ENCODE peak calls at places on chromosomes 11 and 22, in nine cellular contexts. W is body of pancreas, A is H1, V is heart left ventricle, X is Peyer's patch, K is tibial nerve, L is esophagus squamous epithelium, F is IMR-90, M is A549. S is an unnamed sample.

GRCh38 chr11:61512435-61512834 is 3.9 kb downstream of the LRRC10B start:
- DNase-seq in A (no peak), X (no peak), L (no peak), F (no peak), W (no peak), K (no peak), V (no peak), M (no peak), S (no peak)

GRCh38 chr22:50255607-50256006 is 4.5 kb upstream of the HDAC10 start:
- DNase-seq in X (no peak), L (no peak), F (no peak), V (no peak), W (no peak), M (no peak), A (no peak), K (no peak), S (no peak)

GRCh38 chr11:13140873-13141655 is 131.9 kb downstream of the RASSF10 start:
- DNase-seq in V (no peak), K (no peak), W (peak; percentile 28), L (no peak), A (no peak), F (peak; percentile 38), X (no peak), M (no peak), S (peak; percentile 44)

GRCh38 chr22:43777204-43777671 is 34.9 kb downstream of the EFCAB6 start:
- DNase-seq in L (no peak), W (no peak), X (no peak), V (no peak), K (no peak), M (peak; percentile 10), A (no peak), F (peak; percentile 91), S (no peak)

GRCh38 chr11:62689421-62690183 is at the start of gene LRRN4CL:
- DNase-seq in F (peak; percentile 86), K (peak; percentile 79), X (peak; percentile 80), V (peak; percentile 88), L (no peak), A (no peak), M (no peak), W (peak; percentile 42), S (no peak)

GRCh38 chr11:5690216-5690615 is 626 bp downstream of the TRIM22 start:
- DNase-seq in V (no peak), L (no peak), W (no peak), K (no peak), M (no peak), A (no peak), F (peak; percentile 40), X (no peak), S (no peak)

GRCh38 chr11:105609341-105609781 is 512 bp upstream of the GRIA4 start:
- DNase-seq in W (peak; percentile 20), V (no peak), K (no peak), M (no peak), L (no peak), F (peak; percentile 17), A (no peak), X (peak; percentile 56), S (no peak)

GRCh38 chr11:118224512-118225180 is at the start of gene JAML:
- DNase-seq in W (no peak), X (peak; percentile 86), F (no peak), L (no peak), A (no peak), K (no peak), V (no peak), M (no peak), S (no peak)

GRCh38 chr11:18010977-18011586 is 1.8 kb downstream of the SERGEF start:
- DNase-seq in A (no peak), K (no peak), F (no peak), L (no peak), M (no peak), W (no peak), V (no peak), X (no peak), S (no peak)

GRCh38 chr11:18012906-18013781 is at the start of gene SERGEF:
- DNase-seq in M (peak; percentile 89), W (peak; percentile 98), F (peak; percentile 84), X (peak; percentile 99), L (peak; percentile 78), A (peak; percentile 72), V (peak; percentile 95), K (peak; percentile 85), S (peak; percentile 98)

GRCh38 chr11:18012314-18012905 is 437 bp downstream of the SERGEF start:
- DNase-seq in F (peak; percentile 13), A (no peak), V (peak; percentile 38), W (peak; percentile 26), K (no peak), L (no peak), X (peak; percentile 53), M (peak; percentile 20), S (peak; percentile 42)

GRCh38 chr11:18010271-18010670 is 2.6 kb downstream of the SERGEF start:
- DNase-seq in W (no peak), X (no peak), K (no peak), F (no peak), L (no peak), A (no peak), V (no peak), M (peak; percentile 16), S (no peak)

DNA sequence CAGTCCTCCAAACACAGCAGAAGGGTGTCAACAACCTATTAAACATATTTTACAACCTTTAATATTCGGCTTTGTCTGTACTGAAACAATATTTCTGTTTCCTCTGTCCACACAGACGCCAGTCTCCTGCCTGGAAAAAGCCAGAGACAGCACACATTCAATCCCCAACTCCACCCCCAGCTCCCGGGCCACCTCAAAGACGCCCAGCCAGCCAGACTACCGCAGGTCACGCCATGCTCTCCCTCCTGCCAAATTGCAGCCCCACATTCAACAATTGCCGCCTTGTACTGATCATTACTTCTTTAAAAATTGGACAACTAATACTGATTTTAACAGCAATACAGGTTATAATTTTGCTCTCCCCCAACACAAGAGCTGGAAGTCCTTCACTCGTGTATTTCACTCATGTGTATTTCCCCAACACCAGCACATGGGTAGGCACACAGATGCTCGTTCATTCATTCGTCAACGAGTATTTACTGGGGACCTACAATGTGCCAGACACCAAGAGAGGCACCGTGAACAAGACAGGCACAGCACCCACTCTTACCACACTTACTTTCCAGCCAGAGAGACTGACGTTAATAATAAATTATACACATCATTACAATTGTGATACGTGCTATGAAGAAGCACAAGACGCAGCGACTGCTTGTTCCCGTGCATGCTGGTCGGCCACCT is 1.1 kb downstream of the SERGEF start:
- DNase-seq in F (no peak), M (no peak), K (no peak), X (no peak), V (peak; percentile 19), W (no peak), A (no peak), L (no peak), S (no peak)
- TF ChIP-seq POLR2A in F (no peak), M (no peak), K (no peak), X (no peak), V (no peak), W (no peak), A (no peak), L (no peak), S (no peak)

GRCh38 chr22:20549232-20549841 is 41.9 kb downstream of the MED15 start:
- DNase-seq in L (no peak), M (no peak), W (no peak), F (no peak), K (no peak), V (no peak), A (no peak), X (peak; percentile 78), S (peak; percentile 59)

GRCh38 chr22:20546541-20546950 is 39.1 kb downstream of the MED15 start:
- DNase-seq in W (no peak), X (no peak), A (no peak), K (no peak), V (no peak), L (no peak), M (no peak), F (no peak), S (peak; percentile 27)

GRCh38 chr22:20548806-20549205 is 41.4 kb downstream of the MED15 start:
- DNase-seq in X (no peak), V (no peak), F (no peak), M (no peak), A (no peak), K (no peak), L (no peak), W (no peak), S (no peak)

GRCh38 chr22:20545681-20546521 is 38.5 kb downstream of the MED15 start:
- DNase-seq in A (no peak), L (no peak), W (no peak), M (no peak), K (no peak), V (no peak), F (no peak), X (no peak), S (no peak)

GRCh38 chr22:20547029-20547428 is 39.6 kb downstream of the MED15 start:
- DNase-seq in K (no peak), F (no peak), M (no peak), A (no peak), L (no peak), W (no peak), X (no peak), V (no peak), S (no peak)
- H3K4me1 ChIP-seq in K (no peaks in the 10 kb centered on the region), F (peaks cover 38% of the 10 kb centered on the region), M (peaks cover under 1% of the 10 kb centered on the region), A (peaks cover 6% of the 10 kb centered on the region), L (peaks cover 14% of the 10 kb centered on the region), W (peaks cover 11% of the 10 kb centered on the region), X (peaks cover 25% of the 10 kb centered on the region), V (peaks cover 46% of the 10 kb centered on the region), S (peaks cover 47% of the 10 kb centered on the region)

GRCh38 chr11:125071831-125072209 is 8.7 kb downstream of the SLC37A2 start:
- DNase-seq in M (no peak), K (no peak), F (no peak), W (no peak), A (no peak), X (no peak), L (no peak), V (no peak), S (no peak)

GRCh38 chr11:125072961-125073590 is 10.0 kb downstream of the SLC37A2 start:
- DNase-seq in F (no peak), L (no peak), X (no peak), M (no peak), K (no peak), A (no peak), V (no peak), W (no peak), S (peak; percentile 1)

GRCh38 chr11:125073616-125074483 is 10.7 kb downstream of the SLC37A2 start:
- DNase-seq in V (no peak), A (no peak), L (no peak), K (no peak), X (no peak), W (no peak), M (no peak), F (no peak), S (no peak)

GRCh38 chr11:125071408-125071807 is 8.3 kb downstream of the SLC37A2 start:
- DNase-seq in M (no peak), F (no peak), V (no peak), A (no peak), L (no peak), X (no peak), K (no peak), W (no peak), S (no peak)

GRCh38 chr11:125072210-125072960 is 9.3 kb downstream of the SLC37A2 start:
- DNase-seq in F (no peak), W (no peak), V (no peak), K (no peak), X (peak; percentile 83), M (no peak), A (no peak), L (no peak), S (no peak)
- TF ChIP-seq POLR2A in F (no peak), W (no peak), V (no peak), K (no peak), X (no peak), M (no peak), A (no peak), L (no peak), S (no peak)

DNA sequence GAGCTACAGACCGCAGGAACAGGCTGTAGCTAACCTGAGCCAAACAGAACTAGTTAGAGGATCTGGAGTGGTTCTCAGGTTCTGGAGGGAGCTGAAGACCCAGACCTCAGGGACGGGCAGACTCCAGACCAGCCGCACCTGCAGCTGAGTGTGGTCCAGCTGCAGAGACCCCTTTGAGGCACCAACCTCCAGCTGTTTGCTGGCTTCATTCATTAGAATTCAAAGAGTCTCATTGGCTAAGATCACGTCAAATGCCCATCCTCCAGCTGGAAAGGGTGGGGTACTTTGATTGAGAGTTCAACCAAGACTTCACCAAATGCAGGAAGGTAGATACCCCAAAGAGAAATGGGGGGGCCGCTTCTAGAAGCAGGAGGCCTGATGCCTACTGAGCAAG is 13.4 kb upstream of the IL2RB start:
- DNase-seq in W (no peak), A (no peak), K (no peak), X (no peak), V (no peak), F (no peak), M (no peak), L (no peak), S (no peak)
- H3K4me1 ChIP-seq in W (peaks cover 3% of the 10 kb centered on the region), A (peaks cover 9% of the 10 kb centered on the region), K (no peaks in the 10 kb centered on the region), X (peaks cover 32% of the 10 kb centered on the region), V (peaks cover 18% of the 10 kb centered on the region), F (no peaks in the 10 kb centered on the region), M (peaks cover 29% of the 10 kb centered on the region), L (peaks cover 9% of the 10 kb centered on the region), S (peaks cover 12% of the 10 kb centered on the region)

S was measured in thyroid gland.